ENCODE peak calls at places on chromosome 12, in five cellular contexts. I is CD8-positive, alpha-beta T cell; F is heart left ventricle; L is naive thymus-derived CD4-positive, alpha-beta T cell; A is Peyer's patch. S is an unnamed sample.

GRCh38 chr12:46483572-46484395 is 111.2 kb upstream of the SLC38A2 start:
- DNase-seq in I (no peak), F (no peak), L (no peak), A (no peak), S (no peak)

GRCh38 chr12:53224268-53224896 is 7.6 kb downstream of the RARG start:
- DNase-seq in I (no peak), F (no peak), L (no peak), A (no peak), S (peak)

GRCh38 chr12:22527999-22528398 is 16.3 kb downstream of the C2CD5 start:
- DNase-seq in I (no peak), F (no peak), L (no peak), A (no peak), S (no peak)

GRCh38 chr12:49358548-49359141 is 8.6 kb upstream of the SPATS2 start:
- DNase-seq in I (peak), F (no peak), L (peak), A (peak), S (no peak)

GRCh38 chr12:99093166-99093565 is 448.1 kb downstream of the APAF1 start:
- DNase-seq in I (no peak), F (no peak), L (no peak), A (no peak), S (no peak)

GRCh38 chr12:130396667-130397066 is 59.0 kb downstream of the PIWIL1 start:
- DNase-seq in I (no peak), F (no peak), L (no peak), A (no peak), S (no peak)

GRCh38 chr12:61991663-61992062 is 268.5 kb upstream of the USP15 start:
- DNase-seq in I (no peak), F (no peak), L (no peak), A (no peak), S (no peak)

GRCh38 chr12:62760779-62761178 is 174.2 kb downstream of the PPM1H start:
- DNase-seq in I (no peak), F (no peak), L (no peak), A (no peak), S (no peak)

GRCh38 chr12:124033859-124034258 is 60.8 kb downstream of the ZNF664 start:
- DNase-seq in I (no peak), F (no peak), L (no peak), A (no peak), S (no peak)

GRCh38 chr12:63420206-63420644 is 248.1 kb downstream of the DPY19L2 start:
- DNase-seq in I (peak), F (no peak), L (peak), A (peak), S (no peak)

GRCh38 chr12:91105807-91106206 is 5.5 kb downstream of the LUM start:
- DNase-seq in I (no peak), F (no peak), L (no peak), A (no peak), S (no peak)

GRCh38 chr12:89416049-89416792 is 63.9 kb upstream of the DUSP6 start:
- DNase-seq in I (no peak), F (no peak), L (no peak), A (no peak), S (no peak)

GRCh38 chr12:120095356-120096135 is 21.0 kb downstream of the RAB35 start:
- DNase-seq in I (no peak), F (peak), L (no peak), A (no peak), S (no peak)

GRCh38 chr12:630656-631632 is 32.3 kb downstream of the NINJ2 start:
- DNase-seq in I (peak), F (peak), L (peak), A (peak), S (peak)

GRCh38 chr12:39503445-39503844 is 60.5 kb upstream of the KIF21A start:
- DNase-seq in I (no peak), F (no peak), L (no peak), A (no peak), S (no peak)

GRCh38 chr12:122867701-122868461 is 28.0 kb downstream of the VPS37B start:
- DNase-seq in I (peak), F (peak), L (no peak), A (peak), S (peak)

GRCh38 chr12:3313066-3313465 is 177.9 kb upstream of the PRMT8 start:
- DNase-seq in I (no peak), F (no peak), L (no peak), A (no peak), S (no peak)

GRCh38 chr12:112537710-112538396 is 119.1 kb downstream of the PTPN11 start:
- DNase-seq in I (no peak), F (no peak), L (no peak), A (no peak), S (no peak)

GRCh38 chr12:122116707-122117535 is 38.4 kb downstream of the MLXIP start:
- DNase-seq in I (no peak), F (peak), L (no peak), A (no peak), S (no peak)

GRCh38 chr12:32107376-32108267 is 975 bp downstream of the BICD1 start:
- DNase-seq in I (peak), F (no peak), L (no peak), A (peak), S (no peak)

GRCh38 chr12:9221476-9221875 is 13.3 kb upstream of the PZP start:
- DNase-seq in I (no peak), F (no peak), L (no peak), A (no peak), S (no peak)

GRCh38 chr12:41967668-41968649 is 176.7 kb downstream of the GXYLT1 start:
- DNase-seq in I (no peak), F (no peak), L (no peak), A (no peak), S (no peak)

GRCh38 chr12:124750787-124751471 is 112.7 kb downstream of the SCARB1 start:
- DNase-seq in I (no peak), F (no peak), L (no peak), A (no peak), S (no peak)

GRCh38 chr12:58529114-58529665 is 391.1 kb downstream of the LRIG3 start:
- DNase-seq in I (no peak), F (no peak), L (no peak), A (no peak), S (no peak)

GRCh38 chr12:124470139-124470538 is 97.3 kb downstream of the NCOR2 start:
- DNase-seq in I (no peak), F (no peak), L (no peak), A (no peak), S (no peak)

GRCh38 chr12:10272466-10272865 is 35.2 kb upstream of the KLRD1 start:
- DNase-seq in I (no peak), F (no peak), L (no peak), A (no peak), S (no peak)

GRCh38 chr12:127178463-127178862 is 1088.5 kb upstream of the TMEM132C start:
- DNase-seq in I (no peak), F (no peak), L (no peak), A (no peak), S (no peak)

GRCh38 chr12:59742831-59743230 is 147.0 kb downstream of the SLC16A7 start:
- DNase-seq in I (no peak), F (no peak), L (no peak), A (no peak), S (no peak)

GRCh38 chr12:103841690-103842584 is 903 bp upstream of the NT5DC3 start:
- DNase-seq in I (peak), F (peak), L (peak), A (peak), S (peak)

GRCh38 chr12:9111525-9111924 is 4.2 kb downstream of the A2M start:
- DNase-seq in I (no peak), F (no peak), L (no peak), A (no peak), S (no peak)

GRCh38 chr12:122722347-122722746 is 5.7 kb upstream of the HCAR3 start:
- DNase-seq in I (no peak), F (no peak), L (no peak), A (no peak), S (no peak)

GRCh38 chr12:5063149-5063548 is 19.5 kb downstream of the KCNA5 start:
- DNase-seq in I (no peak), F (no peak), L (no peak), A (no peak), S (no peak)

GRCh38 chr12:22333751-22334695 is 484 bp downstream of the ST8SIA1 start:
- DNase-seq in I (peak), F (peak), L (peak), A (no peak), S (peak)

GRCh38 chr12:77696183-77696582 is 134.5 kb upstream of the NAV3 start:
- DNase-seq in I (no peak), F (no peak), L (no peak), A (no peak), S (no peak)

DNA sequence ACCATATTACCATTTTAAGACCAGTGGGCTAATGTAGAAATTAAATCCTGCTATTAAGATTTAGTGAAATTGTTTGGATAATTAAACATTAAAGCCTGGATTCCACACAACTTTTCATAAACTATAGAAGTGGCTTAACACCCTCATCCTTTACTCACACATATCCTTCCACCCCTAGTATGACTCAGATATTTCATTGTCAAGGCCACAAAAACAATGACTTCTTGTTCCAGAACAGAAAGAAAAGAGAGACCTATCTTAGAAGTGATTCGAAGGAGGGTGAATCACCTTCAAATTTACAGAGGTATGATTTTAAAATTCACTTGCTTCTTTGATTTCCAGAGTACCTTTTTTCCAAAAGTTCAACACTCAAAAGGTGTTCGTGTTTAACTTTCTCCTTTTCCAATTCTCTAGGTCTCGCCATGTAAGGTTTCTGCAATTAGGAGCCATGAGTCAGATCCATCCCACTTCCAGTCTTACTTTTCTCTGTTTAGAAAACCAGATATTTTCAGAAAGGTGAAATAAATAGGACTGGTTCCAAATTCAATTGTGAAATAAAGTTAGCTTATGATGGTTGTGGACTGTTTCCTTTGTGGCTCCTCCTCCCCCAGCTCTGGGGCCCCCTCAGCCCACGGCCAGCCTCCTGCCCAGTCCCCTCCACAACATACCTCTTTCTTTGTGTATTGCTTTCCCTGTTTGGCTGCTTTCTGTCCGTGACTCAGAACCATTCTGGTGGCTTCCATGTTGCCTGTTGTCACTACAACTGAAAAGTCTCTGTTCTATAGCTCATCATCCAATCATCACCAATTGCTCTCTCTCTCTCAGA is 24.6 kb upstream of the MGP start:
- DNase-seq in I (no peak), F (no peak), L (no peak), A (no peak), S (no peak)
- H3K27ac ChIP-seq in I (no peak), F (no peak), L (no peak), A (no peak), S (no peak)

GRCh38 chr12:2256453-2256852 is 203.7 kb downstream of the CACNA1C start:
- DNase-seq in I (no peak), F (no peak), L (no peak), A (no peak), S (no peak)
- H3K27ac ChIP-seq in I (no peak), F (no peak), L (no peak), A (no peak), S (no peak)

GRCh38 chr12:65631621-65632111 is 192.6 kb upstream of the HMGA2 start:
- DNase-seq in I (no peak), F (no peak), L (no peak), A (peak), S (no peak)

GRCh38 chr12:65634626-65635331 is 189.5 kb upstream of the HMGA2 start:
- DNase-seq in I (no peak), F (no peak), L (no peak), A (peak), S (no peak)

GRCh38 chr12:65634061-65634460 is 190.2 kb upstream of the HMGA2 start:
- DNase-seq in I (no peak), F (no peak), L (no peak), A (no peak), S (no peak)

GRCh38 chr12:65630555-65630954 is 193.7 kb upstream of the HMGA2 start:
- DNase-seq in I (no peak), F (no peak), L (no peak), A (no peak), S (no peak)

DNA sequence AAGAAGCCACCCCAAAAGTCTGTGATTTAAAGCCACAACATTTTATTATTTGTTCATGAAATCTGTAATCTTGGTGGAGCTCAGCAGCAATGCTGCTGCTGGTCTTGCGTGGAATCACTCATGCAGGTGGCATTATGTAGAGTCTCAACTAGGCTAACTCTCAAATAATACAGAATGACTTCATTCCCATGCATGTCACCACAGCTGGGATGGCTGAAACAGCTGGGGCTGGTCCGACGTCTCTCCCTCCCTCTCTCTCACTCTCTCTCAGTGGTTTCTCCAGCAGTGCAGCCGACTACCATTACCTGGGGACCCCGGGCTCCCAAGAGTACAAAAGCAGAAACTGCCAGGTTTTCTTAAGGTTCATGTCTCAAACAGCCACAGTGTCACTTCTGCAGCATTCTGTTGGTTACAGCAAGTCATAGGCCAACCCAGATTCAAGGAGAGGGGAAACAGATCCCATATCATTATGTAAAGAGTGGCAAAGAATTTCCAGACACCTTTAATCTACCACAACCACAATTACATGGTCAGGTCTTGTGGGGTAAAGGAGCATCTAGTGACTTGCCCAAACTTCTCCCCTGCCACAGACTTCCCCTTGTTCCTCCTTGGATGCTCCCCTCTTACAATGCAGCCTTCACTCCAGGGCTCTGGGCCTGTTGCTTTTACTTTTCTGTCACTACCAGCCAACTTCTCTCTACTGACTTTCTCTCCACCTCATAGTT is 192.0 kb upstream of the HMGA2 start:
- DNase-seq in I (no peak), F (no peak), L (no peak), A (no peak), S (no peak)
- H3K27ac ChIP-seq in I (no peak), F (peak), L (no peak), A (no peak), S (no peak)

GRCh38 chr12:93851245-93851665 is 174.1 kb downstream of the CRADD start:
- DNase-seq in I (no peak), F (no peak), L (no peak), A (peak), S (no peak)
- H3K27ac ChIP-seq in I (no peak), F (no peak), L (no peak), A (peak), S (no peak)